ENCODE peak calls at places on chromosome X, in eight cellular contexts. O is Panc1, H is hepatocyte, R is esophagus squamous epithelium, A is lower lobe of right lung, Y is PC-9, X is IMR-90, V is tibial artery. F is an unnamed sample.

GRCh38 chrX:145773006-145773405 is 44.6 kb upstream of the SLITRK2 start:
- DNase-seq in O (no peak), H (no peak), R (no peak), A (no peak), Y (no peak), X (no peak), V (no peak), F (no peak)

GRCh38 chrX:39756086-39756883 is 341.5 kb downstream of the BCOR start:
- DNase-seq in O (no peak), H (no peak), R (no peak), A (no peak), Y (no peak), X (no peak), V (no peak), F (no peak)

GRCh38 chrX:10697552-10697951 is 77.2 kb upstream of the MID1 start:
- DNase-seq in O (no peak), H (no peak), R (no peak), A (no peak), Y (no peak), X (no peak), V (no peak), F (no peak)

GRCh38 chrX:31376408-31376807 is 304.6 kb upstream of the FTHL17 start:
- DNase-seq in O (no peak), H (no peak), R (no peak), A (no peak), Y (no peak), X (no peak), V (no peak), F (no peak)

GRCh38 chrX:154368630-154369452 is 5.6 kb downstream of the FLNA start:
- DNase-seq in O (peak; percentile 78), H (peak; percentile 87), R (peak; percentile 51), A (peak; percentile 89), Y (peak; percentile 94), X (peak; percentile 90), V (peak; percentile 84), F (peak; percentile 89)

GRCh38 chrX:133364201-133364600 is 51.1 kb downstream of the GPC4 start:
- DNase-seq in O (no peak), H (no peak), R (no peak), A (no peak), Y (no peak), X (peak; percentile 1), V (no peak), F (no peak)

GRCh38 chrX:6708041-6708440 is 173.1 kb upstream of the VCX3A start:
- DNase-seq in O (no peak), H (no peak), R (no peak), A (no peak), Y (peak; percentile 22), X (no peak), V (no peak), F (no peak)

GRCh38 chrX:95325185-95325584 is 1359.5 kb upstream of the DIAPH2 start:
- DNase-seq in O (no peak), H (no peak), R (no peak), A (no peak), Y (no peak), X (no peak), V (no peak), F (no peak)

GRCh38 chrX:97685753-97686152 is 802.0 kb downstream of the RPA4 start:
- DNase-seq in O (peak; percentile 12), H (peak; percentile 57), R (no peak), A (no peak), Y (peak; percentile 8), X (peak; percentile 40), V (no peak), F (no peak)

GRCh38 chrX:124651031-124651430 is 304.7 kb downstream of the SH2D1A start:
- DNase-seq in O (no peak), H (no peak), R (no peak), A (no peak), Y (no peak), X (no peak), V (no peak), F (no peak)

GRCh38 chrX:50432760-50433377 is 37.8 kb downstream of the DGKK start:
- DNase-seq in O (no peak), H (peak; percentile 17), R (no peak), A (no peak), Y (no peak), X (no peak), V (no peak), F (no peak)

GRCh38 chrX:12032082-12032481 is 106.2 kb upstream of the FRMPD4 start:
- DNase-seq in O (no peak), H (no peak), R (no peak), A (no peak), Y (no peak), X (no peak), V (no peak), F (no peak)

GRCh38 chrX:72069380-72070160 is 62.1 kb downstream of the RTL5 start:
- DNase-seq in O (no peak), H (no peak), R (no peak), A (no peak), Y (no peak), X (no peak), V (no peak), F (no peak)

DNA sequence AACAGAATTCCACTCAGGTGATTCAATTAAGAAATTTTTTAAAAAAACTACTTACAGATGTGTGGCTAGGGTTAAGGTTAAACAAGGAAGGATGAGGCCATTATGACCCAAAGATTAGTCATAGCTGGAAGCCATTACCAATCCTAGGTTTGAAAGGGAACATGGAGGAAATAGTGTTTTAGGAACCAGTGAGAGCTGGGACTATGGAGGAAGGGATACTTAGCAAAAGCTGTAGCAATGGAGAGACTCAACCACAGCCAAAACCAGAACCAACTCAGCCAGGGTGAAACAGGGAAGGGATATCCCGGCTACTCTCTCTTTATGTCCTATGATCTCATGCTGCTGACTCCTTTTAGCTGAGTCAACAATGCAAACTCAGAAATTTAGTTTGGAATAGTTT is 148.6 kb upstream of the CNKSR2 start:
- DNase-seq in O (no peak), H (no peak), R (no peak), A (no peak), Y (no peak), X (no peak), V (no peak), F (no peak)
- H3K27ac ChIP-seq in O (no peak overlapping the region), H (no peak overlapping the region), R (no peak overlapping the region), A (no peak overlapping the region), Y (no peak overlapping the region), X (no peak overlapping the region), V (no peak overlapping the region), F (no peak overlapping the region)

GRCh38 chrX:70480660-70481018 is 36.0 kb downstream of the DLG3 start:
- DNase-seq in O (no peak), H (no peak), R (no peak), A (no peak), Y (no peak), X (no peak), V (peak; percentile 67), F (no peak)
- H3K4me3 ChIP-seq in O (no peak overlapping the region), H (no peak overlapping the region), R (no peak overlapping the region), A (no peak overlapping the region), Y (no peak overlapping the region), X (no peak overlapping the region), V (peak overlapping the region; percentile 36), F (no peak overlapping the region)

GRCh38 chrX:108537005-108537404 is 97.4 kb downstream of the COL4A5 start:
- DNase-seq in O (peak; percentile 10), H (peak; percentile 50), R (no peak), A (no peak), Y (peak; percentile 8), X (peak; percentile 38), V (no peak), F (no peak)
- TF ChIP-seq CTCF in O (peak; percentile 70), H (peak; percentile 60), R (peak; percentile 76), A (peak; percentile 51), Y (peak; percentile 92), X (peak; percentile 67), V (peak; percentile 49), F (peak; percentile 72)

GRCh38 chrX:23803931-23804381 is 21.0 kb downstream of the SAT1 start:
- DNase-seq in O (no peak), H (peak; percentile 67), R (no peak), A (peak; percentile 45), Y (peak; percentile 65), X (peak; percentile 67), V (peak; percentile 68), F (peak; percentile 49)
- H3K27ac ChIP-seq in O (peak overlapping the region; percentile 63), H (peak overlapping the region; percentile 95), R (peak overlapping the region; percentile 80), A (peak overlapping the region; percentile 64), Y (peak overlapping the region; percentile 100), X (no peak overlapping the region), V (peak overlapping the region; percentile 44), F (peak overlapping the region; percentile 94)

F was measured in RWPE2.